ENCODE peak calls at places on chromosomes 16 and 17, in five cellular contexts. N is GM23338, B is H9, F is fibroblast of lung, L is heart left ventricle. Y is an unnamed sample.

GRCh38 chr16:4404247-4404966 is 12.0 kb downstream of the CORO7 start:
- DNase-seq in L (peak; percentile 72), F (no peak), B (peak; percentile 93), N (peak; percentile 96), Y (peak; percentile 34)

GRCh38 chr17:15185625-15185991 is 79.5 kb downstream of the PMP22 start:
- DNase-seq in F (peak; percentile 88), B (no peak), N (no peak), L (no peak), Y (peak; percentile 31)

GRCh38 chr16:81480856-81481821 is 36.5 kb downstream of the CMIP start:
- DNase-seq in B (no peak), F (peak; percentile 28), N (no peak), L (peak; percentile 80), Y (peak; percentile 18)

GRCh38 chr17:74329378-74329777 is 3.4 kb downstream of the KIF19 start:
- DNase-seq in L (no peak), B (no peak), N (no peak), F (no peak), Y (no peak)

GRCh38 chr17:27430882-27431491 is 25.3 kb upstream of the KSR1 start:
- DNase-seq in F (peak; percentile 48), L (no peak), B (peak; percentile 78), N (peak; percentile 67), Y (peak; percentile 21)

GRCh38 chr17:57806083-57806830 is 43.6 kb downstream of the MRPS23 start:
- DNase-seq in L (no peak), B (peak; percentile 14), F (no peak), N (no peak), Y (no peak)

GRCh38 chr16:30004424-30004776 is 6.4 kb downstream of the DOC2A start:
- DNase-seq in N (peak; percentile 30), L (peak; percentile 40), F (no peak), B (no peak), Y (no peak)

GRCh38 chr16:70151391-70151790 is 22.2 kb upstream of the CLEC18C start:
- DNase-seq in N (no peak), B (no peak), F (no peak), L (no peak), Y (peak; percentile 45)

GRCh38 chr16:50079741-50080140 is 14.0 kb downstream of the HEATR3 start:
- DNase-seq in B (no peak), L (no peak), N (no peak), F (no peak), Y (no peak)

GRCh38 chr17:81514735-81515529 is 2.3 kb upstream of the ACTG1 start:
- DNase-seq in B (peak; percentile 85), L (peak; percentile 91), F (peak; percentile 85), N (peak; percentile 84), Y (peak; percentile 82)

GRCh38 chr16:85463672-85464071 is 149.4 kb upstream of the GSE1 start:
- DNase-seq in B (no peak), L (no peak), N (no peak), F (no peak), Y (peak; percentile 56)

GRCh38 chr16:50737420-50737959 is 4.4 kb upstream of the CYLD start:
- DNase-seq in B (no peak), L (no peak), N (no peak), F (no peak), Y (no peak)

GRCh38 chr17:49994085-49995054 is 654 bp downstream of the DLX3 start:
- DNase-seq in B (peak; percentile 84), N (peak; percentile 75), F (no peak), L (no peak), Y (peak; percentile 19)

GRCh38 chr17:14281530-14281929 is 19.4 kb upstream of the HS3ST3B1 start:
- DNase-seq in L (no peak), B (no peak), F (no peak), N (no peak), Y (no peak)

GRCh38 chr16:30472328-30472942 is at the start of gene ITGAL:
- DNase-seq in L (peak; percentile 75), B (no peak), F (no peak), N (no peak), Y (peak; percentile 15)

GRCh38 chr17:79778504-79779087 is 648 bp downstream of the CBX2 start:
- DNase-seq in N (peak; percentile 75), F (no peak), L (peak; percentile 69), B (peak; percentile 67), Y (peak; percentile 34)

GRCh38 chr17:73511716-73512115 is 132.5 kb downstream of the SDK2 start:
- DNase-seq in N (no peak), F (no peak), L (no peak), B (no peak), Y (no peak)

GRCh38 chr17:42133461-42134041 is 10.9 kb downstream of the HSPB9 start:
- DNase-seq in L (peak; percentile 30), N (no peak), B (no peak), F (no peak), Y (peak; percentile 80)
- H3K4me1 ChIP-seq in L (peaks cover 90% of the 10 kb centered on the region), N (peaks cover 10% of the 10 kb centered on the region), B (peaks cover 5% of the 10 kb centered on the region), F (peaks cover 30% of the 10 kb centered on the region), Y (peaks cover 53% of the 10 kb centered on the region)

GRCh38 chr16:1450218-1450617 is 5.9 kb upstream of the CCDC154 start:
- DNase-seq in N (peak; percentile 52), B (no peak), L (no peak), F (no peak), Y (no peak)
- TF ChIP-seq CTCF in N (peak; percentile 21), B (peak; percentile 45), L (no peak), F (no peak), Y (no peak)

GRCh38 chr16:57304169-57305061 is 19.9 kb upstream of the PLLP start:
- DNase-seq in B (no peak), L (peak; percentile 56), N (no peak), F (peak; percentile 36), Y (peak; percentile 77)

GRCh38 chr16:57308041-57308440 is 23.6 kb upstream of the PLLP start:
- DNase-seq in L (no peak), F (no peak), N (no peak), B (no peak), Y (no peak)

GRCh38 chr16:57305159-57305811 is 20.8 kb upstream of the PLLP start:
- DNase-seq in N (no peak), L (peak; percentile 64), F (no peak), B (no peak), Y (peak; percentile 61)

GRCh38 chr16:57307365-57307764 is 22.9 kb upstream of the PLLP start:
- DNase-seq in L (no peak), F (no peak), B (no peak), N (no peak), Y (no peak)

GRCh38 chr16:57306676-57307341 is 22.3 kb upstream of the PLLP start:
- DNase-seq in L (peak; percentile 4), N (no peak), B (no peak), F (no peak), Y (no peak)
- H3K27ac ChIP-seq in L (no peak overlapping the region), N (no peak overlapping the region), B (no peak overlapping the region), F (no peak overlapping the region), Y (no peak overlapping the region)

DNA sequence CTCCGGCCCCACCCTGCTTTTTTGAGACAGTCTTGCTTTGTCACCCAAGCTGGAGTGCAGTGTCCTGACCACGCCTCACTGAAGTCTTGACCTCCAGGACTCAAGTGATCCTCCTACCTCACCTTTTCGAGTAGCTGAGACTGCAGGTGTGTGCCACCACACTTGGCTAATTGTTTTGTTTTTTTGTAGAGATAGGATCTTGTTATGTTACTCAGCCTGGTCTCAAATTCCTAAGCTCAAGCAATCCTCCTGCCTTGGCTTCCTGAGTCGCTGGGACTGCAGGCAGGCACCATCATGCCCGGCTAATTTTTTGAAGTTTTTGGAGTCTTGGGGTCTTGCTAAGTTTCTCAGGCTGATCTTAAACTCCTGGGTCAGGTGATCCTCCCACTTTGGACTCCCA is 206.7 kb downstream of the SHISA9 start:
- DNase-seq in N (no peak), B (no peak), L (no peak), F (no peak), Y (peak; percentile 3)
- H3K4me1 ChIP-seq in N (peaks cover 12% of the 10 kb centered on the region), B (no peaks in the 10 kb centered on the region), L (no peaks in the 10 kb centered on the region), F (no peaks in the 10 kb centered on the region), Y (no peaks in the 10 kb centered on the region)

GRCh38 chr16:62190426-62190825 is 154.2 kb upstream of the CDH8 start:
- DNase-seq in F (no peak), B (no peak), N (peak; percentile 84), L (no peak), Y (no peak)
- TF ChIP-seq CTCF in F (no peak), B (peak; percentile 85), N (peak; percentile 82), L (no peak), Y (peak; percentile 32)

GRCh38 chr17:82548681-82549303 is 29.3 kb downstream of the FOXK2 start:
- DNase-seq in F (no peak), B (no peak), L (peak; percentile 70), N (no peak), Y (peak; percentile 67)

GRCh38 chr17:82547981-82548380 is 28.4 kb downstream of the FOXK2 start:
- DNase-seq in L (no peak), F (no peak), N (no peak), B (no peak), Y (no peak)

GRCh38 chr17:82552580-82552979 is 33.0 kb downstream of the FOXK2 start:
- DNase-seq in F (no peak), B (no peak), N (no peak), L (no peak), Y (peak; percentile 22)

GRCh38 chr17:82553210-82553930 is 33.8 kb downstream of the FOXK2 start:
- DNase-seq in B (peak; percentile 71), F (no peak), L (no peak), N (peak; percentile 50), Y (no peak)

DNA sequence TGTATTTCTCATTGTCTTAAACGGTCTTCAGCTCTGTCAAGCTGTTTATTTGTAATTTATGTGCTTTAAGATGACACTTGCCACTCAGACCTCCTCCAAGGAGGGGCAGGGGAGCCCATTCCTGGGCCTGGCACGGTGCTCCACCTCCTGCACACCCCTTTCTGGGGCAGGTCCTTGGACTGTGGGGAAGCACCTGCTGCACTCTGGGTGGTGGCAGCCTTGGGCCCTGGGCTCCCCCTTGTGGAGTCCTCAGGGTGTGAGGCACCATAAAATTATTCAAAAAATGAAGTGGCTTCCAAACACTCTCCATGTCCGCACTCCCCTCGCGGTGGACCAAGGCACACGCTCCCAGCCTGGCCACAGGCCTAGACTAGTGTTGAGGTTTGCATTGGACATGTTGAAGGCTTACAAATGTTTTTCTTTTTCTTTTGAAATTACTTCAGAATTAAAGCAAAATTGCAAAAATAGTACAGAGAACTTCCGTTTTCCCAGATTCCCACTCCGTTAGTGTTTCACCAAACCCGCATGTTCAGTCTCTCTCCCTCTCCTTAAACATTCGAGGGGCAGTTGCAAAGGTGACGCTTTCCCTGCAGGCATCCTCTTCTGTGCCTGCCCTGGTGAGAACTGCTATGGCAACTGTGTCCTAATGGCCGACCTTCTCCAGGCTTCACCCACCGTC is 32.4 kb downstream of the FOXK2 start:
- DNase-seq in F (peak; percentile 69), L (peak; percentile 85), B (peak; percentile 62), N (peak; percentile 53), Y (peak; percentile 84)
- H3K27ac ChIP-seq in F (no peak overlapping the region), L (no peak overlapping the region), B (no peak overlapping the region), N (peak overlapping the region; percentile 42), Y (no peak overlapping the region)

Y was measured in thyroid gland.